ENCODE peak calls at places on chromosomes 6 and 20, in eight cellular contexts. One of them, this sample, is unnamed.
A peak's percentile ranks its signal among the peaks of the same experiment; 100 is the strongest.

GRCh38 chr6:16548121-16548520 is 213.1 kb downstream of the ATXN1 start:
- DNase-seq in adrenal gland: no peak
- DNase-seq in breast epithelium: no peak
- DNase-seq in D721Med: no peak
- DNase-seq in lung: no peak
- DNase-seq in osteocyte: no peak
- DNase-seq in hepatocyte: no peak
- DNase-seq in cardiac muscle cell: no peak
- DNase-seq in this sample: no peak

GRCh38 chr6:91097316-91097878 is 510.5 kb upstream of the MAP3K7 start:
- DNase-seq in adrenal gland: peak; percentile 26
- DNase-seq in breast epithelium: no peak
- DNase-seq in D721Med: no peak
- DNase-seq in lung: no peak
- DNase-seq in osteocyte: no peak
- DNase-seq in hepatocyte: peak; percentile 25
- DNase-seq in cardiac muscle cell: peak; percentile 71
- DNase-seq in this sample: no peak

GRCh38 chr20:25076731-25077609 is 5.0 kb downstream of the VSX1 start:
- DNase-seq in adrenal gland: no peak
- DNase-seq in breast epithelium: peak; percentile 68
- DNase-seq in D721Med: no peak
- DNase-seq in lung: no peak
- DNase-seq in osteocyte: peak; percentile 69
- DNase-seq in hepatocyte: no peak
- DNase-seq in cardiac muscle cell: peak; percentile 52
- DNase-seq in this sample: no peak

GRCh38 chr6:327538-328183 is 35.4 kb downstream of the DUSP22 start:
- DNase-seq in adrenal gland: no peak
- DNase-seq in breast epithelium: no peak
- DNase-seq in D721Med: no peak
- DNase-seq in lung: no peak
- DNase-seq in osteocyte: no peak
- DNase-seq in hepatocyte: no peak
- DNase-seq in cardiac muscle cell: peak; percentile 69
- DNase-seq in this sample: no peak

GRCh38 chr6:3698021-3698420 is 53.5 kb downstream of the PXDC1 start:
- DNase-seq in adrenal gland: no peak
- DNase-seq in breast epithelium: no peak
- DNase-seq in D721Med: no peak
- DNase-seq in lung: no peak
- DNase-seq in osteocyte: no peak
- DNase-seq in hepatocyte: no peak
- DNase-seq in cardiac muscle cell: peak; percentile 80
- DNase-seq in this sample: no peak

GRCh38 chr6:163243691-163244505 is 170.6 kb upstream of the QKI start:
- DNase-seq in adrenal gland: no peak
- DNase-seq in breast epithelium: no peak
- DNase-seq in D721Med: no peak
- DNase-seq in lung: no peak
- DNase-seq in osteocyte: no peak
- DNase-seq in hepatocyte: no peak
- DNase-seq in cardiac muscle cell: no peak
- DNase-seq in this sample: no peak

GRCh38 chr6:17431581-17431980 is 38.2 kb downstream of the CAP2 start:
- DNase-seq in adrenal gland: peak; percentile 65
- DNase-seq in breast epithelium: no peak
- DNase-seq in D721Med: no peak
- DNase-seq in lung: no peak
- DNase-seq in osteocyte: no peak
- DNase-seq in hepatocyte: no peak
- DNase-seq in cardiac muscle cell: no peak
- DNase-seq in this sample: no peak

GRCh38 chr20:57351042-57351783 is at the start of gene RAE1:
- DNase-seq in adrenal gland: peak; percentile 91
- DNase-seq in breast epithelium: peak; percentile 86
- DNase-seq in D721Med: peak; percentile 67
- DNase-seq in lung: peak; percentile 92
- DNase-seq in osteocyte: peak; percentile 97
- DNase-seq in hepatocyte: peak; percentile 97
- DNase-seq in cardiac muscle cell: peak; percentile 95
- DNase-seq in this sample: peak; percentile 90

GRCh38 chr20:24657211-24657610 is 187.8 kb downstream of the SYNDIG1 start:
- DNase-seq in adrenal gland: peak; percentile 38
- DNase-seq in breast epithelium: no peak
- DNase-seq in D721Med: no peak
- DNase-seq in lung: no peak
- DNase-seq in osteocyte: no peak
- DNase-seq in hepatocyte: peak; percentile 16
- DNase-seq in cardiac muscle cell: peak; percentile 35
- DNase-seq in this sample: no peak

DNA sequence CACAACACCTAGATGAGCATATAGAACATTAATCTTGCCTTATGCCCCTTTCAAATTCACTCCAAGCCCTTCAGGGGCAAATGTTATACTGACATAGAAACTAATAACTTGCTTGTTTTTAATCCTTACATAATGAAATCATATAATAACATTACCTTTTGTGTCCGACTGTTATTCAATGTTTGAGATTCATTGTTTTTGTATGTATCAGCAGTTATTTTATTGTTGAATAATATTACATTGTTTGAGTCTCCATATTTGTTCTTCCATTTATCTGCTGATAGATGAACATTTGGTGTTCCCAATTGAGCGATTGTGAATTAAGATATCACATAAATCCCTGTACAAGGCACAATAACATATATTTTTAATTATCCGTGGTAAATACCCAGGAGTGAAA is 6.0 kb downstream of the SEMG1 start:
- DNase-seq in adrenal gland: no peak
- DNase-seq in breast epithelium: no peak
- DNase-seq in D721Med: no peak
- DNase-seq in lung: no peak
- DNase-seq in osteocyte: no peak
- DNase-seq in hepatocyte: no peak
- DNase-seq in cardiac muscle cell: no peak
- DNase-seq in this sample: no peak
- TF ChIP-seq CTCF in adrenal gland: no peak
- TF ChIP-seq CTCF in breast epithelium: no peak
- TF ChIP-seq CTCF in D721Med: no peak
- TF ChIP-seq CTCF in lung: no peak
- TF ChIP-seq CTCF in osteocyte: no peak
- TF ChIP-seq CTCF in hepatocyte: no peak
- TF ChIP-seq CTCF in cardiac muscle cell: no peak
- TF ChIP-seq CTCF in this sample: no peak

DNA sequence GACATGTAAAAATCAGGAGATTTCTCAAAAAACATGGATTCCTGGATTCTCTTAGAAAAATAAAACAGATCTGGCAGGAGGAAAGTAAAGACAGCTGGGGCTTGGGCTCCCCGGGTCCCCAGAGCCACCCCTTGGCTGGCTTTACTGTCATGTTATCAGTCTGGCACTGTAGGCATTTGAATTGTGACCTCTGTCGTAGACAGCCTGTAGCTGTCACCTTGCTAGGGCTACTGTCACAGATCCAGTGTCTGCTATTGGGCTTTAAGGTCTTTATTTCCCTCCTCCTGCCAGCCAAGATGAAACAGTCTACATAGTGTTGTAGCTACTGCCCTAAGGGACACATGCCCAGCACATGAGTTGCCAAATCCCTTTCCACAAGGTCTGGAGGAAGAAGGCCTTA is 37.5 kb downstream of the ABRACL start:
- DNase-seq in adrenal gland: no peak
- DNase-seq in breast epithelium: no peak
- DNase-seq in D721Med: no peak
- DNase-seq in lung: no peak
- DNase-seq in osteocyte: no peak
- DNase-seq in hepatocyte: no peak
- DNase-seq in cardiac muscle cell: no peak
- DNase-seq in this sample: no peak
- TF ChIP-seq CTCF in adrenal gland: no peak
- TF ChIP-seq CTCF in breast epithelium: no peak
- TF ChIP-seq CTCF in D721Med: no peak
- TF ChIP-seq CTCF in lung: no peak
- TF ChIP-seq CTCF in osteocyte: no peak
- TF ChIP-seq CTCF in hepatocyte: no peak
- TF ChIP-seq CTCF in cardiac muscle cell: no peak
- TF ChIP-seq CTCF in this sample: no peak

DNA sequence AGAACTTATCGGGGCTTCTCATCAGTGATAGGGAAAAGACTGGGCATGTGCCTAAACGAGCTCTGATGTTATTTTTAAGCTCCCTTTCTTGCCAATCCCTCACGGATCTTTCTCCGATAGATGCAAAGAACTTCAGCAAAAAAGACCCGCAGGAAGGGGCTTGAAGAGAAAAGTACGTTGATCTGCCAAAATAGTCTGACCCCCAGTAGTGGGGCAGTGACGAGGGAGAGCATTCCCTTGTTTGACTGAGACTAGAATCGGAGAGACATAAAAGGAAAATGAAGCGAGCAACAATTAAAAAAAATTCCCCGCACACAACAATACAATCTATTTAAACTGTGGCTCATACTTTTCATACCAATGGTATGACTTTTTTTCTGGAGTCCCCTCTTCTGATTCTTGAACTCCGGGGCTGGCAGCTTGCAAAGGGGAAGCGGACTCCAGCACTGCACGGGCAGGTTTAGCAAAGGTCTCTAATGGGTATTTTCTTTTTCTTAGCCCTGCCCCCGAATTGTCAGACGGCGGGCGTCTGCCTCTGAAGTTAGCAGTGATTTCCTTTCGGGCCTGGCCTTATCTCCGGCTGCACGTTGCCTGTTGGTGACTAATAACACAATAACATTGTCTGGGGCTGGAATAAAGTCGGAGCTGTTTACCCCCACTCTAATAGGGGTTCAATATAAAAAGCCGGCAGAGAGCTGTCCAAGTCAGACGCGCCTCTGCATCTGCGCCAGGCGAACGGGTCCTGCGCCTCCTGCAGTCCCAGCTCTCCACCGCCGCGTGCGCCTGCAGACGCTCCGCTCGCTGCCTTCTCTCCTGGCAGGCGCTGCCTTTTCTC is at the start of gene EDN1:
- DNase-seq in adrenal gland: peak; percentile 87
- DNase-seq in breast epithelium: peak; percentile 80
- DNase-seq in D721Med: no peak
- DNase-seq in lung: peak; percentile 80
- DNase-seq in osteocyte: peak; percentile 91
- DNase-seq in hepatocyte: peak; percentile 92
- DNase-seq in cardiac muscle cell: peak; percentile 93
- DNase-seq in this sample: peak; percentile 74
- TF ChIP-seq CTCF in adrenal gland: peak; percentile 56
- TF ChIP-seq CTCF in breast epithelium: no peak
- TF ChIP-seq CTCF in D721Med: peak; percentile 20
- TF ChIP-seq CTCF in lung: no peak
- TF ChIP-seq CTCF in osteocyte: peak; percentile 61
- TF ChIP-seq CTCF in hepatocyte: peak; percentile 48
- TF ChIP-seq CTCF in cardiac muscle cell: peak; percentile 61
- TF ChIP-seq CTCF in this sample: peak; percentile 53

GRCh38 chr6:131811510-131811909 is 3.7 kb downstream of the ENPP1 start:
- DNase-seq in adrenal gland: no peak
- DNase-seq in breast epithelium: no peak
- DNase-seq in D721Med: no peak
- DNase-seq in lung: no peak
- DNase-seq in osteocyte: no peak
- DNase-seq in hepatocyte: no peak
- DNase-seq in cardiac muscle cell: no peak
- DNase-seq in this sample: no peak

GRCh38 chr6:131807644-131808459 is at the start of gene ENPP1:
- DNase-seq in adrenal gland: peak; percentile 71
- DNase-seq in breast epithelium: peak; percentile 48
- DNase-seq in D721Med: no peak
- DNase-seq in lung: peak; percentile 64
- DNase-seq in osteocyte: peak; percentile 86
- DNase-seq in hepatocyte: peak; percentile 76
- DNase-seq in cardiac muscle cell: peak; percentile 64
- DNase-seq in this sample: peak; percentile 37

GRCh38 chr6:131808460-131809269 is 845 bp downstream of the ENPP1 start:
- DNase-seq in adrenal gland: no peak
- DNase-seq in breast epithelium: no peak
- DNase-seq in D721Med: no peak
- DNase-seq in lung: no peak
- DNase-seq in osteocyte: no peak
- DNase-seq in hepatocyte: no peak
- DNase-seq in cardiac muscle cell: no peak
- DNase-seq in this sample: no peak

GRCh38 chr6:131803007-131803769 is 4.6 kb upstream of the ENPP1 start:
- DNase-seq in adrenal gland: no peak
- DNase-seq in breast epithelium: no peak
- DNase-seq in D721Med: no peak
- DNase-seq in lung: no peak
- DNase-seq in osteocyte: no peak
- DNase-seq in hepatocyte: no peak
- DNase-seq in cardiac muscle cell: no peak
- DNase-seq in this sample: no peak

DNA sequence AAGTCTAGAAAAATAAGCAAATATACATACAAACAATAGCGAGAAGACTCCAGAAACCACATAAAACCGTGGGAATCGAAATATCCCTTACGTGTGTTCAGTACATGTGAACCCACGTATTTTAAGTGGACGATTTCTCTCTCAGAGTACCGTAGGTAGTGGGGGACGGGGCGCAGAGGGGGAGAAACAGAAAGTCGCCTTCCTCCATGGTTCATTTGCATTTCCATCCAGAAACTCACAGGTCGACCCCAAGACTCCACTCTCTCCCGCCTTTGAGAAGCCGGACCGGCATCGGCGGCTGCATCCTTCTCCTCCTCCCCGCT is 538 bp upstream of the ENPP1 start:
- DNase-seq in adrenal gland: no peak
- DNase-seq in breast epithelium: no peak
- DNase-seq in D721Med: no peak
- DNase-seq in lung: no peak
- DNase-seq in osteocyte: no peak
- DNase-seq in hepatocyte: no peak
- DNase-seq in cardiac muscle cell: no peak
- DNase-seq in this sample: no peak
- TF ChIP-seq CTCF in adrenal gland: no peak
- TF ChIP-seq CTCF in breast epithelium: no peak
- TF ChIP-seq CTCF in D721Med: no peak
- TF ChIP-seq CTCF in lung: no peak
- TF ChIP-seq CTCF in osteocyte: no peak
- TF ChIP-seq CTCF in hepatocyte: no peak
- TF ChIP-seq CTCF in cardiac muscle cell: no peak
- TF ChIP-seq CTCF in this sample: no peak

DNA sequence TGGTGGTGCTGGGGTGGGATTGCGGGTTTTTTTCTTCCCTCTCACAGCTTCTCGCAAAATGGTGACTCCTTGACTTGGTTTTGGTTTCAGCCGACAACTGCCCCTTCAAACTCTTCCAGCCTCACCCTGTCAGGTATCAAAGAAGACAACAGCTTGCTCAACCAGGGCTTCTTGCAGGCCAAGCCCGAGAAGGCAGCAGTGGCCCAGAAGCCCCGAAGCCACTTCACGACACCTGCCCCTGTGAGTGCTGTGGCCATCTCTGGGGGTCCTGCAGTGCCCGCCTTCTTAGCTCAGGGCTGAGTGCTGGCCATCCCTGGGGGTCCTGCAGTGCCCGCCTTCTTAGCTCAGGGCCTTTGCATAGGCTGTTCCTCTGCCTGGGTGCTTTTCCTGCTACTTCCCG is 11.8 kb downstream of the GTSF1L start:
- DNase-seq in adrenal gland: no peak
- DNase-seq in breast epithelium: no peak
- DNase-seq in D721Med: no peak
- DNase-seq in lung: no peak
- DNase-seq in osteocyte: no peak
- DNase-seq in hepatocyte: no peak
- DNase-seq in cardiac muscle cell: no peak
- DNase-seq in this sample: no peak
- TF ChIP-seq CTCF in adrenal gland: no peak
- TF ChIP-seq CTCF in breast epithelium: no peak
- TF ChIP-seq CTCF in D721Med: no peak
- TF ChIP-seq CTCF in lung: no peak
- TF ChIP-seq CTCF in osteocyte: no peak
- TF ChIP-seq CTCF in hepatocyte: no peak
- TF ChIP-seq CTCF in cardiac muscle cell: no peak
- TF ChIP-seq CTCF in this sample: no peak

GRCh38 chr6:143842902-143843688 is at the start of gene LTV1:
- DNase-seq in adrenal gland: peak; percentile 98
- DNase-seq in breast epithelium: peak; percentile 94
- DNase-seq in D721Med: peak; percentile 73
- DNase-seq in lung: peak; percentile 96
- DNase-seq in osteocyte: peak; percentile 98
- DNase-seq in hepatocyte: peak; percentile 98
- DNase-seq in cardiac muscle cell: peak; percentile 98
- DNase-seq in this sample: peak; percentile 99
- TF ChIP-seq CTCF in adrenal gland: peak; percentile 3
- TF ChIP-seq CTCF in breast epithelium: peak; percentile 18
- TF ChIP-seq CTCF in D721Med: no peak
- TF ChIP-seq CTCF in lung: no peak
- TF ChIP-seq CTCF in osteocyte: no peak
- TF ChIP-seq CTCF in hepatocyte: no peak
- TF ChIP-seq CTCF in cardiac muscle cell: no peak
- TF ChIP-seq CTCF in this sample: no peak

This sample was measured in GM10248.